ENCODE peak calls at places on chromosomes 7 and 10, in four cellular contexts. One of them, this sample, is unnamed.

GRCh38 chr10:28559661-28560060 is 26.7 kb downstream of the WAC start:
- DNase-seq in effector memory CD4-positive, alpha-beta T cell: no peak
- DNase-seq in spleen: no peak
- DNase-seq in cardiac muscle cell: peak; percentile 78
- DNase-seq in this sample: no peak

GRCh38 chr7:156865493-156865892 is 27.5 kb downstream of the LMBR1 start:
- DNase-seq in cardiac muscle cell: no peak
- DNase-seq in effector memory CD4-positive, alpha-beta T cell: no peak
- DNase-seq in spleen: no peak
- DNase-seq in this sample: no peak

GRCh38 chr7:117015258-117016184 is 62.2 kb downstream of the ST7 start:
- DNase-seq in spleen: no peak
- DNase-seq in cardiac muscle cell: no peak
- DNase-seq in effector memory CD4-positive, alpha-beta T cell: no peak
- DNase-seq in this sample: no peak

GRCh38 chr10:8400151-8400550 is 345.7 kb downstream of the GATA3 start:
- DNase-seq in spleen: no peak
- DNase-seq in effector memory CD4-positive, alpha-beta T cell: no peak
- DNase-seq in cardiac muscle cell: no peak
- DNase-seq in this sample: no peak

GRCh38 chr10:92692697-92693533 is 3.2 kb downstream of the HHEX start:
- DNase-seq in effector memory CD4-positive, alpha-beta T cell: no peak
- DNase-seq in cardiac muscle cell: peak; percentile 8
- DNase-seq in spleen: no peak
- DNase-seq in this sample: no peak

GRCh38 chr7:87216701-87217508 is 2.6 kb downstream of the TMEM243 start:
- DNase-seq in effector memory CD4-positive, alpha-beta T cell: no peak
- DNase-seq in cardiac muscle cell: no peak
- DNase-seq in spleen: no peak
- DNase-seq in this sample: no peak

GRCh38 chr10:37710831-37711616 is 146.4 kb downstream of the ZNF248 start:
- DNase-seq in effector memory CD4-positive, alpha-beta T cell: no peak
- DNase-seq in spleen: peak; percentile 62
- DNase-seq in cardiac muscle cell: no peak
- DNase-seq in this sample: no peak

GRCh38 chr10:49299816-49300139 is 808 bp downstream of the C10orf71 start:
- DNase-seq in cardiac muscle cell: no peak
- DNase-seq in spleen: no peak
- DNase-seq in effector memory CD4-positive, alpha-beta T cell: no peak
- DNase-seq in this sample: no peak

GRCh38 chr7:158847451-158847866 is 8.9 kb upstream of the DYNC2I1 start:
- DNase-seq in cardiac muscle cell: no peak
- DNase-seq in effector memory CD4-positive, alpha-beta T cell: no peak
- DNase-seq in spleen: no peak
- DNase-seq in this sample: no peak

GRCh38 chr7:147400221-147400689 is 1190.3 kb upstream of the C7orf33 start:
- DNase-seq in spleen: no peak
- DNase-seq in cardiac muscle cell: no peak
- DNase-seq in effector memory CD4-positive, alpha-beta T cell: no peak
- DNase-seq in this sample: no peak

GRCh38 chr10:79063661-79064490 is 4.9 kb upstream of the ZMIZ1 start:
- DNase-seq in spleen: peak; percentile 70
- DNase-seq in cardiac muscle cell: no peak
- DNase-seq in effector memory CD4-positive, alpha-beta T cell: no peak
- DNase-seq in this sample: no peak

GRCh38 chr10:129774082-129774735 is 189.9 kb downstream of the EBF3 start:
- DNase-seq in effector memory CD4-positive, alpha-beta T cell: no peak
- DNase-seq in cardiac muscle cell: no peak
- DNase-seq in spleen: peak; percentile 72
- DNase-seq in this sample: no peak

GRCh38 chr10:13984647-13985155 is 346.0 kb downstream of the FRMD4A start:
- DNase-seq in cardiac muscle cell: no peak
- DNase-seq in spleen: no peak
- DNase-seq in effector memory CD4-positive, alpha-beta T cell: no peak
- DNase-seq in this sample: no peak

GRCh38 chr10:115093286-115093775 is at the start of gene ATRNL1:
- DNase-seq in cardiac muscle cell: peak; percentile 74
- DNase-seq in effector memory CD4-positive, alpha-beta T cell: no peak
- DNase-seq in spleen: peak; percentile 79
- DNase-seq in this sample: no peak

GRCh38 chr7:140249036-140249806 is 72.4 kb upstream of the KDM7A start:
- DNase-seq in effector memory CD4-positive, alpha-beta T cell: no peak
- DNase-seq in spleen: no peak
- DNase-seq in cardiac muscle cell: no peak
- DNase-seq in this sample: no peak

GRCh38 chr7:134910214-134910890 is 76.0 kb upstream of the AGBL3 start:
- DNase-seq in effector memory CD4-positive, alpha-beta T cell: no peak
- DNase-seq in spleen: no peak
- DNase-seq in cardiac muscle cell: no peak
- DNase-seq in this sample: no peak

GRCh38 chr10:116729243-116729642 is 13.1 kb downstream of the HSPA12A start:
- DNase-seq in spleen: no peak
- DNase-seq in effector memory CD4-positive, alpha-beta T cell: no peak
- DNase-seq in cardiac muscle cell: no peak
- DNase-seq in this sample: no peak

GRCh38 chr7:21028186-21028989 is 241.7 kb upstream of the SP8 start:
- DNase-seq in cardiac muscle cell: no peak
- DNase-seq in spleen: no peak
- DNase-seq in effector memory CD4-positive, alpha-beta T cell: no peak
- DNase-seq in this sample: no peak

GRCh38 chr10:80458263-80458625 is 4.1 kb downstream of the TSPAN14 start:
- DNase-seq in cardiac muscle cell: no peak
- DNase-seq in effector memory CD4-positive, alpha-beta T cell: no peak
- DNase-seq in spleen: no peak
- DNase-seq in this sample: no peak

GRCh38 chr10:17059197-17059688 is 70.4 kb downstream of the CUBN start:
- DNase-seq in effector memory CD4-positive, alpha-beta T cell: no peak
- DNase-seq in cardiac muscle cell: no peak
- DNase-seq in spleen: no peak
- DNase-seq in this sample: no peak

GRCh38 chr10:104388830-104389229 is 35.2 kb downstream of the CFAP58 start:
- DNase-seq in spleen: no peak
- DNase-seq in cardiac muscle cell: no peak
- DNase-seq in effector memory CD4-positive, alpha-beta T cell: no peak
- DNase-seq in this sample: no peak

GRCh38 chr10:51422311-51423120 is 276.9 kb downstream of the CSTF2T start:
- DNase-seq in effector memory CD4-positive, alpha-beta T cell: no peak
- DNase-seq in cardiac muscle cell: peak; percentile 61
- DNase-seq in spleen: no peak
- DNase-seq in this sample: no peak

GRCh38 chr10:103353281-103353680 is 2.3 kb upstream of the PCGF6 start:
- DNase-seq in cardiac muscle cell: no peak
- DNase-seq in effector memory CD4-positive, alpha-beta T cell: no peak
- DNase-seq in spleen: no peak
- DNase-seq in this sample: no peak

GRCh38 chr7:54725255-54725654 is 33.8 kb downstream of the SEC61G start:
- DNase-seq in spleen: no peak
- DNase-seq in cardiac muscle cell: no peak
- DNase-seq in effector memory CD4-positive, alpha-beta T cell: no peak
- DNase-seq in this sample: no peak

GRCh38 chr7:27169658-27170493 is 4.2 kb downstream of the HOXA10 start:
- DNase-seq in cardiac muscle cell: no peak
- DNase-seq in spleen: peak; percentile 69
- DNase-seq in effector memory CD4-positive, alpha-beta T cell: no peak
- DNase-seq in this sample: peak; percentile 49

GRCh38 chr10:117783698-117784395 is 241.3 kb downstream of the EMX2 start:
- DNase-seq in spleen: no peak
- DNase-seq in cardiac muscle cell: no peak
- DNase-seq in effector memory CD4-positive, alpha-beta T cell: no peak
- DNase-seq in this sample: no peak

GRCh38 chr10:121188005-121188404 is 336.8 kb downstream of the WDR11 start:
- DNase-seq in effector memory CD4-positive, alpha-beta T cell: no peak
- DNase-seq in spleen: no peak
- DNase-seq in cardiac muscle cell: peak; percentile 67
- DNase-seq in this sample: no peak

GRCh38 chr7:135392701-135393100 is 117.2 kb downstream of the CNOT4 start:
- DNase-seq in cardiac muscle cell: no peak
- DNase-seq in effector memory CD4-positive, alpha-beta T cell: no peak
- DNase-seq in spleen: no peak
- DNase-seq in this sample: no peak

GRCh38 chr7:115968166-115968565 is 62.4 kb downstream of the TFEC start:
- DNase-seq in cardiac muscle cell: no peak
- DNase-seq in spleen: no peak
- DNase-seq in effector memory CD4-positive, alpha-beta T cell: no peak
- DNase-seq in this sample: no peak

GRCh38 chr10:125531470-125531869 is 151.5 kb downstream of the TEX36 start:
- DNase-seq in effector memory CD4-positive, alpha-beta T cell: no peak
- DNase-seq in spleen: no peak
- DNase-seq in cardiac muscle cell: no peak
- DNase-seq in this sample: no peak

GRCh38 chr7:41820117-41820671 is 117.3 kb upstream of the INHBA start:
- DNase-seq in spleen: no peak
- DNase-seq in effector memory CD4-positive, alpha-beta T cell: no peak
- DNase-seq in cardiac muscle cell: no peak
- DNase-seq in this sample: no peak

GRCh38 chr10:21894648-21895342 is 108.7 kb downstream of the DNAJC1 start:
- DNase-seq in effector memory CD4-positive, alpha-beta T cell: no peak
- DNase-seq in cardiac muscle cell: no peak
- DNase-seq in spleen: no peak
- DNase-seq in this sample: no peak

GRCh38 chr7:74294191-74294998 is 5.2 kb downstream of the CLIP2 start:
- DNase-seq in cardiac muscle cell: no peak
- DNase-seq in effector memory CD4-positive, alpha-beta T cell: no peak
- DNase-seq in spleen: no peak
- DNase-seq in this sample: no peak

GRCh38 chr7:22061781-22062180 is 116.1 kb upstream of the CDCA7L start:
- DNase-seq in effector memory CD4-positive, alpha-beta T cell: no peak
- DNase-seq in cardiac muscle cell: no peak
- DNase-seq in spleen: no peak
- DNase-seq in this sample: no peak

GRCh38 chr7:101537205-101537604 is 91.9 kb downstream of the MYL10 start:
- DNase-seq in effector memory CD4-positive, alpha-beta T cell: no peak
- DNase-seq in cardiac muscle cell: no peak
- DNase-seq in spleen: no peak
- DNase-seq in this sample: no peak

GRCh38 chr10:98388086-98388655 is 26.8 kb downstream of the PYROXD2 start:
- DNase-seq in spleen: no peak
- DNase-seq in cardiac muscle cell: no peak
- DNase-seq in effector memory CD4-positive, alpha-beta T cell: no peak
- DNase-seq in this sample: no peak

GRCh38 chr7:71473366-71473967 is 341.5 kb downstream of the GALNT17 start:
- DNase-seq in effector memory CD4-positive, alpha-beta T cell: no peak
- DNase-seq in cardiac muscle cell: no peak
- DNase-seq in spleen: no peak
- DNase-seq in this sample: no peak

GRCh38 chr7:71470948-71471347 is 339.0 kb downstream of the GALNT17 start:
- DNase-seq in cardiac muscle cell: no peak
- DNase-seq in spleen: no peak
- DNase-seq in effector memory CD4-positive, alpha-beta T cell: no peak
- DNase-seq in this sample: no peak

GRCh38 chr7:71477441-71477840 is 345.5 kb downstream of the GALNT17 start:
- DNase-seq in effector memory CD4-positive, alpha-beta T cell: no peak
- DNase-seq in cardiac muscle cell: no peak
- DNase-seq in spleen: no peak
- DNase-seq in this sample: no peak

DNA sequence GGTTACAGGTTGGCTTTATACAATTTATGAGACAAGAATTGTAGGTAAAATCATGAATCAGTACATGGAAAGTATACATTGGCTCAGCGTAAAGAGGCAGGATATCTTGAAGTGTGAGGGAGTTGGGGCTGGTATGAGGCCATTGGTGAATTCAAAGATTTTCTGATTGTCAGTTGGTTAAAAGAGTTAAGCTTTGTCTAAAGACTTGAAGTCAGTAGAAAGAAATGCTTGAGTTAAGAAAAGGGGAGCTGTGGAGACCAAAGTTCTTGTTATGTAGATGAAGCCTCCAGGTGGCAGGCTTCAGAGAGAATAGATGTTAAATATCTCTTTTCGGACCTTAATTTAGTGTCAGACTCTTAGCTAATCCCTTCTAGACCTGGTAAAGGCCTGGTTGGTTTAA is 341.0 kb downstream of the GALNT17 start:
- DNase-seq in spleen: no peak
- DNase-seq in cardiac muscle cell: no peak
- DNase-seq in effector memory CD4-positive, alpha-beta T cell: no peak
- DNase-seq in this sample: no peak
- H3K27ac ChIP-seq in spleen: no peak overlapping the region
- H3K27ac ChIP-seq in cardiac muscle cell: no peak overlapping the region
- H3K27ac ChIP-seq in effector memory CD4-positive, alpha-beta T cell: no peak overlapping the region
- H3K27ac ChIP-seq in this sample: no peak overlapping the region

DNA sequence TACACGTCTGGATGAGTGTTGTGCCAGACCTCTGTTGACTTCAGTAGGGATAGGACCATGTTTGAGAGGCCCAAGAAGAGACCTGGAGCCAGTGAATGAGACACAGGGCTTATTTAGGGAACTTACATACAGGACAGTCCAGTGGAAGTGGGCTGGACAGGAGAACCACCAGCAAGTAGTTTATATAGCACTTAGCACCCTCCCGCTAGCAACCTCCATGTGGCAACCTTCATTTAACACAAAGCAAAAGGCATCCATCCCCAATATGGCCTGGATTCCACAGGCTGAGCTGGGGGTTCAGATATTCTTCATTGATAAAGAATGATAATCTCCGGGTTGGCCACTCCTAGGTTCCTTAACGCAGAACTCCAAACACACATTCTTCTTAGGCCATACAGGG is 93.7 kb downstream of the TRIM24 start:
- DNase-seq in cardiac muscle cell: no peak
- DNase-seq in effector memory CD4-positive, alpha-beta T cell: no peak
- DNase-seq in spleen: no peak
- DNase-seq in this sample: no peak
- H3K9me3 ChIP-seq in cardiac muscle cell: no peaks in the 10 kb centered on the region
- H3K9me3 ChIP-seq in effector memory CD4-positive, alpha-beta T cell: peaks cover 17% of the 10 kb centered on the region
- H3K9me3 ChIP-seq in spleen: peaks cover 40% of the 10 kb centered on the region
- H3K9me3 ChIP-seq in this sample: peaks cover 45% of the 10 kb centered on the region

GRCh38 chr10:11551104-11551503 is 60.3 kb downstream of the USP6NL start:
- DNase-seq in effector memory CD4-positive, alpha-beta T cell: no peak
- DNase-seq in cardiac muscle cell: no peak
- DNase-seq in spleen: no peak
- DNase-seq in this sample: no peak
- H3K27ac ChIP-seq in effector memory CD4-positive, alpha-beta T cell: no peak overlapping the region
- H3K27ac ChIP-seq in cardiac muscle cell: no peak overlapping the region
- H3K27ac ChIP-seq in spleen: no peak overlapping the region
- H3K27ac ChIP-seq in this sample: peak overlapping the region; percentile 72

GRCh38 chr10:43377393-43377883 is 6.0 kb downstream of the FXYD4 start:
- DNase-seq in spleen: peak; percentile 45
- DNase-seq in cardiac muscle cell: no peak
- DNase-seq in effector memory CD4-positive, alpha-beta T cell: no peak
- DNase-seq in this sample: peak; percentile 5
- H3K9me3 ChIP-seq in spleen: no peaks in the 10 kb centered on the region
- H3K9me3 ChIP-seq in cardiac muscle cell: no peaks in the 10 kb centered on the region
- H3K9me3 ChIP-seq in effector memory CD4-positive, alpha-beta T cell: no peaks in the 10 kb centered on the region
- H3K9me3 ChIP-seq in this sample: no peaks in the 10 kb centered on the region

GRCh38 chr10:95462740-95463667 is 98.2 kb downstream of the SORBS1 start:
- DNase-seq in spleen: no peak
- DNase-seq in effector memory CD4-positive, alpha-beta T cell: no peak
- DNase-seq in cardiac muscle cell: peak; percentile 23
- DNase-seq in this sample: no peak
- H3K27ac ChIP-seq in spleen: no peak overlapping the region
- H3K27ac ChIP-seq in effector memory CD4-positive, alpha-beta T cell: no peak overlapping the region
- H3K27ac ChIP-seq in cardiac muscle cell: peak overlapping the region; percentile 87
- H3K27ac ChIP-seq in this sample: peak overlapping the region; percentile 43